ENCODE peak calls at places on chromosomes 16 and 17, in seven cellular contexts. Q, U, T, D, L, M and C are unnamed samples.

GRCh38 chr17:4715071-4715749 is 4.8 kb downstream of the ARRB2 start:
- ATAC-seq in L (no peak), T (no peak), M (no peak), D (no peak), U (no peak), Q (no peak), C (no peak)

GRCh38 chr16:708019-708418 is 2.4 kb upstream of the FBXL16 start:
- ATAC-seq in L (no peak), M (no peak), Q (no peak), T (no peak), D (no peak), U (no peak), C (no peak)

GRCh38 chr17:10155334-10156081 is 42.9 kb downstream of the GAS7 start:
- ATAC-seq in T (no peak), U (no peak), D (no peak), M (no peak), Q (no peak), L (peak), C (no peak)

GRCh38 chr16:22337849-22338248 is 36.6 kb downstream of the CDR2 start:
- ATAC-seq in U (no peak), M (no peak), L (no peak), Q (no peak), T (no peak), D (no peak), C (no peak)

GRCh38 chr16:53881371-53881770 is 177.4 kb downstream of the FTO start:
- ATAC-seq in Q (no peak), L (no peak), U (peak), D (no peak), M (no peak), T (no peak), C (no peak)

GRCh38 chr16:11534262-11534661 is 52.5 kb downstream of the LITAF start:
- ATAC-seq in T (no peak), L (peak), U (no peak), D (no peak), Q (no peak), M (no peak), C (peak)

GRCh38 chr16:49681449-49681848 is 174.5 kb downstream of the ZNF423 start:
- ATAC-seq in Q (no peak), T (no peak), D (no peak), L (no peak), U (no peak), M (no peak), C (no peak)

GRCh38 chr17:79790805-79791353 is 6.0 kb downstream of the CBX8 start:
- ATAC-seq in Q (no peak), U (no peak), D (no peak), T (no peak), L (no peak), M (no peak), C (no peak)

GRCh38 chr17:50396261-50397110 is 837 bp downstream of the LRRC59 start:
- ATAC-seq in Q (peak), L (peak), D (peak), M (peak), T (peak), U (peak), C (peak)

GRCh38 chr16:69171325-69172095 is 15.5 kb upstream of the SNTB2 start:
- ATAC-seq in D (no peak), Q (peak), U (no peak), T (peak), M (no peak), L (peak), C (no peak)

GRCh38 chr17:15343749-15344148 is 2.4 kb upstream of the TEKT3 start:
- ATAC-seq in L (no peak), T (no peak), U (no peak), Q (no peak), D (no peak), M (no peak), C (no peak)

GRCh38 chr17:64688481-64688880 is 26.4 kb upstream of the SMURF2 start:
- ATAC-seq in D (no peak), T (no peak), U (no peak), M (no peak), Q (no peak), L (no peak), C (no peak)

GRCh38 chr17:60900688-60901087 is 223.0 kb downstream of the BCAS3 start:
- ATAC-seq in U (no peak), Q (no peak), L (no peak), M (no peak), D (no peak), T (no peak), C (no peak)

GRCh38 chr17:40290629-40291296 is 3.1 kb downstream of the CDC6 start:
- ATAC-seq in U (no peak), D (no peak), T (no peak), Q (peak), L (peak), M (no peak), C (peak)

GRCh38 chr17:18986541-18987229 is 17.9 kb downstream of the FAM83G start:
- ATAC-seq in T (no peak), L (no peak), Q (no peak), U (no peak), D (no peak), M (no peak), C (no peak)

GRCh38 chr17:41492351-41492750 is 2.6 kb upstream of the KRT36 start:
- ATAC-seq in M (no peak), Q (no peak), D (no peak), U (no peak), T (no peak), L (peak), C (peak)

GRCh38 chr16:5058476-5058875 is 7.3 kb downstream of the C16orf89 start:
- ATAC-seq in T (peak), L (no peak), D (peak), U (peak), Q (no peak), M (peak), C (no peak)

GRCh38 chr16:53805747-53806146 is 101.8 kb downstream of the FTO start:
- ATAC-seq in Q (no peak), M (no peak), T (no peak), L (no peak), U (no peak), D (no peak), C (no peak)

GRCh38 chr16:50202926-50203624 is 50.0 kb downstream of the TENT4B start:
- ATAC-seq in M (peak), T (no peak), Q (no peak), L (peak), D (peak), U (peak), C (peak)

GRCh38 chr17:50939795-50940684 is 73.9 kb upstream of the TOB1 start:
- ATAC-seq in T (no peak), Q (no peak), L (no peak), M (no peak), U (no peak), D (no peak), C (no peak)

GRCh38 chr16:52912565-52913173 is 140.0 kb downstream of the CHD9NB start:
- ATAC-seq in Q (peak), U (peak), D (peak), T (peak), M (peak), L (peak), C (no peak)

GRCh38 chr17:49572226-49572625 is 3.4 kb upstream of the NXPH3 start:
- ATAC-seq in Q (no peak), D (no peak), L (no peak), T (no peak), U (no peak), M (no peak), C (no peak)

GRCh38 chr17:1376061-1376460 is 24.0 kb downstream of the YWHAE start:
- ATAC-seq in L (no peak), U (no peak), T (no peak), M (no peak), D (no peak), Q (peak), C (no peak)

GRCh38 chr17:67588326-67588725 is 129.4 kb upstream of the NOL11 start:
- ATAC-seq in T (no peak), D (no peak), M (no peak), Q (no peak), U (no peak), L (no peak), C (no peak)

GRCh38 chr16:704552-705380 is 835 bp downstream of the FBXL16 start:
- ATAC-seq in L (no peak), T (peak), U (peak), D (peak), M (peak), Q (no peak), C (no peak)

GRCh38 chr16:2027024-2028010 is 615 bp downstream of the NHERF2 start:
- ATAC-seq in D (peak), Q (no peak), M (peak), L (no peak), T (no peak), U (peak), C (no peak)

GRCh38 chr17:77882481-77883212 is 75.9 kb upstream of the TNRC6C start:
- ATAC-seq in L (peak), D (no peak), M (peak), Q (peak), T (no peak), U (no peak), C (peak)

GRCh38 chr17:41555105-41555887 is 16.6 kb downstream of the KRT9 start:
- ATAC-seq in T (no peak), D (no peak), L (no peak), Q (no peak), U (no peak), M (no peak), C (no peak)

GRCh38 chr16:70582280-70582978 is 58.8 kb downstream of the SF3B3 start:
- ATAC-seq in L (no peak), M (no peak), U (peak), T (peak), Q (peak), D (no peak), C (no peak)

GRCh38 chr17:7972131-7972785 is 30.2 kb upstream of the GUCY2D start:
- ATAC-seq in D (peak), T (no peak), L (no peak), U (no peak), Q (no peak), M (no peak), C (no peak)

GRCh38 chr17:348692-349425 is 3.7 kb downstream of the RPH3AL start:
- ATAC-seq in M (peak), D (no peak), T (no peak), L (no peak), U (no peak), Q (no peak), C (peak)

GRCh38 chr16:57797526-57798266 is 4.6 kb downstream of the KIFC3 start:
- ATAC-seq in L (peak), T (peak), Q (no peak), M (no peak), D (peak), U (no peak), C (no peak)
- TF ChIP-seq POLR2AphosphoS5 in L (peak), T (no peak), Q (no peak), M (no peak), D (no peak), U (no peak), C (no peak)

DNA sequence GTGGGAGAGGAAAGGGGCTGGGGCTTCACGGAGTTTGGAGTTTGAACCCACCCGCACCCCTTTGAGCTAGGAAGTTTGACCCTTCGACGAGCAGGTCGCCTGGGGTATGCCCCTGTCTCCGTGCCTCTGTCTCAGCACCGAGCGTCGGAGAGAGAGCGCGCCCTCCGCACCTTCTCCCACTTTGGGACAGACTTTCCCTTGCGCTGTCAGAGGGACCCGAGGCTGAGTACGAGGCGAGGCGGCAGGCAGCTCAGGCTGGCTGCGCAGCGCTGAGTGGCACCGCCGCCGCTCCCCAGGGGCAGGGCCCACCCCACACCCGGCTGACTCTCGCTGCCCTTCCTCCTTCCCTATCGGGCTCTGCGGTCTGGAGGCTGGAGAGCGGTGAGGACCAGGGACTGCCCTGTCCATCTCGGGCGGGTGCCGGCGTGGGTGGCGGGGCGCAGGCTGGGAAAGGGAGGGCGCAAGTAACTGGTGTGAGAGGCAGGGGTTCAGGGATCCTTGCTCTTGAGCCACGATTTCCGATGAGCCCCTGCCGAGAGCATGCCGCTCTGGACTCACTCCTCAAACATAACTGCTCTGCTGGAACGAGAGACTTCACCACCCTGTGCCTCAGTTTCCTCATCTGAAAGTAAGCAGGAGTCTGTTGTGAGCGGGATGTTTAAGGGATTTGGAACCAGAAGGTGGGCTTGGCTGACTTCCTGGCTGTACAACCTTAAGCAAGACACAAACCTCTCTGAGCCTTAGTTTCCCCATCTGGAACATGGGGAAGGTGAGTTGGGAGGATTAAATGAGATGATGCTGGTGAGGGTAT is 981 bp downstream of the BEAN1 start:
- ATAC-seq in L (peak), D (no peak), Q (no peak), T (peak), M (peak), U (no peak), C (no peak)
- H3K4me3 ChIP-seq in L (peak), D (no peak), Q (no peak), T (peak), M (peak), U (no peak), C (no peak)

DNA sequence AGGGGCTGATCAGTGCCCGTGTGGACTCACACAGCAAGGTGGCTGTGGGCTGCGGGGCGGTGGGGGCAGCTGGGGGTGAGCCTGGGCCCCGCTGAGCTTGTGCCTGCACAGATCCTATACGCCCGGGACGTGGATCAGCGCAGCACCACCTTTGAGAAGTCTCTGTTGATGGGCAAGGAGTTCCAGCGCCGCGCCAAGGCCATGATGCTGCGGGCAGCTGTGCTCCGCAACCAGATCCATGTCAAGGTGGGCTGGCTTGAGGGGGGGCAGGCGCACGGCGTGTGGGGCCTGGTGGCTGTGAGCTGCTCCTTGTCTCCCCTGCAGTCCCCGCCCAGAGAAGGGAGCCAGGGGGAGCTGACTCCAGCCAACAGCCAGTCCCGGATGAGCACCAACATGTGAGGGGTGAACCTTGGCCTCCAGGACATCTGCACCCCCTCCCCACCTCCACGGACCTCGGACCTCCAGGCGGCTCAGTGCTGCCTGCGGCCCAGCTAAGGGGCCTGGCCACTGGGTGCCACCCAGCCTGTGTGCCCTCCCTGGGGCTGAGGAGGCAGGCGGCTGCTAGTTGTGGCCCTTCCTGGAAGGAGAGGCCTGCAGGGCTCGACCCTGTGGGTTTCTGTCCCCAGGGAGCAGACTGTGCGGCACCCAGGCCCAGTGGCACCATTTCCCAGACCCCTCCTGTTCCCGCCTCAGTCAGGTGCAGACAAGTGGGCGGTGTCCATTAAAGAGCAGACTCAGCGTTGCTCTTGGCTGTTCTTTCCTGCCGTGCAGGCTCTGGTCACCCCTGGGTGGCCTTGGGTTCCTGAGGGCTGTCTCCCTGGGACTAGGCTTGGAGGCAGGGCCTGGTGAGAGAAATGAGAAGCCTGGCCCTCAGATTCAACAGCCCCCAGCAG is 5.3 kb downstream of the GPS1 start:
- ATAC-seq in D (peak), T (no peak), U (peak), Q (no peak), M (peak), L (no peak), C (no peak)
- TF ChIP-seq POLR2AphosphoS5 in D (no peak), T (no peak), U (no peak), Q (peak), M (peak), L (no peak), C (no peak)

GRCh38 chr16:64990101-64990500 is 131.8 kb downstream of the CDH11 start:
- ATAC-seq in M (no peak), U (no peak), L (no peak), Q (no peak), D (no peak), T (no peak), C (no peak)

GRCh38 chr16:64993464-64993863 is 128.4 kb downstream of the CDH11 start:
- ATAC-seq in M (no peak), L (no peak), U (no peak), T (no peak), Q (no peak), D (no peak), C (no peak)

GRCh38 chr16:64989050-64989449 is 132.8 kb downstream of the CDH11 start:
- ATAC-seq in L (no peak), M (no peak), T (no peak), D (no peak), U (no peak), Q (no peak), C (no peak)

GRCh38 chr16:64996641-64997040 is 125.2 kb downstream of the CDH11 start:
- ATAC-seq in D (no peak), L (no peak), U (no peak), T (no peak), Q (no peak), M (no peak), C (no peak)

DNA sequence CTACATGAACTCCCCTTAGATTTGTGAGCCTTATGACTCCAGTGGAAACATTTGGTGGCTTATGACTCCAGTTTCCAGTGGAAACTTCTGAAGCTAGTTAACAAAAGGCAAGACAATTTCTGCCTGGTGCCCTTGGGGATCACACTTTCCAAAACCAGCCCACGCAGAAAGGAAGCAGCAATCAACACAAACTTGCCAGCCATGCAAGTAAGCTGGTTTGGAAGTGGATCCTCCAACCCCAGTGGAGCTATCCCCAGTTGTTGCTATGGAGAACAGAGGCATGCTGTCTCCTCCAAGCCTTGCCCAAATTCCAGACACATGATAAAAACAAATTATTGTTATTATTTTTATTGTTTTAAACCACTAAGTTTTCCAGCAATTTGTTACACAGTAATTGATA is 130.9 kb downstream of the CDH11 start:
- ATAC-seq in L (no peak), U (no peak), Q (no peak), T (no peak), D (no peak), M (no peak), C (no peak)
- H3K4me3 ChIP-seq in L (no peak), U (no peak), Q (no peak), T (no peak), D (no peak), M (no peak), C (no peak)

GRCh38 chr17:81869221-81870154 is 1.6 kb downstream of the ARHGDIA start:
- ATAC-seq in Q (peak), D (peak), U (peak), M (peak), L (peak), T (peak), C (peak)
- TF ChIP-seq POLR2AphosphoS5 in Q (peak), D (no peak), U (peak), M (no peak), L (no peak), T (peak), C (peak)